ENCODE peak calls at places on chromosomes 7 and 10, in six cellular contexts. Q, E, B, O, M and H are unnamed samples.

GRCh38 chr7:113756250-113756649 is 162.6 kb downstream of the PPP1R3A start:
- DNase-seq in Q (no peak), E (no peak), B (no peak), O (no peak), M (no peak), H (no peak)

GRCh38 chr7:32879460-32879859 is 12.1 kb downstream of the KBTBD2 start:
- DNase-seq in Q (no peak), E (no peak), B (no peak), O (no peak), M (no peak), H (no peak)

GRCh38 chr7:105346593-105347322 is 42.0 kb downstream of the SRPK2 start:
- DNase-seq in Q (no peak), E (no peak), B (no peak), O (no peak), M (peak; percentile 39), H (no peak)

GRCh38 chr7:142612264-142612881 is 136.9 kb upstream of the PRSS1 start:
- DNase-seq in Q (peak; percentile 40), E (peak; percentile 32), B (peak; percentile 32), O (no peak), M (peak; percentile 54), H (no peak)

GRCh38 chr7:75937958-75938786 is 23.2 kb downstream of the POR start:
- DNase-seq in Q (peak; percentile 87), E (peak; percentile 89), B (peak; percentile 85), O (peak; percentile 46), M (no peak), H (peak; percentile 82)

GRCh38 chr10:60237977-60238376 is 151.7 kb downstream of the ANK3 start:
- DNase-seq in Q (peak; percentile 35), E (no peak), B (no peak), O (no peak), M (no peak), H (no peak)

GRCh38 chr7:93923291-93923690 is 1.8 kb downstream of the GNG11 start:
- DNase-seq in Q (no peak), E (no peak), B (no peak), O (no peak), M (no peak), H (no peak)

GRCh38 chr10:59222788-59223187 is 46.3 kb downstream of the PHYHIPL start:
- DNase-seq in Q (no peak), E (no peak), B (no peak), O (no peak), M (no peak), H (no peak)

GRCh38 chr7:70131807-70132565 is 533.7 kb downstream of the AUTS2 start:
- DNase-seq in Q (no peak), E (no peak), B (no peak), O (no peak), M (no peak), H (no peak)

GRCh38 chr10:128943111-128943510 is 523.9 kb upstream of the MGMT start:
- DNase-seq in Q (no peak), E (no peak), B (no peak), O (no peak), M (no peak), H (no peak)

GRCh38 chr7:23334482-23335056 is 35.4 kb downstream of the MALSU1 start:
- DNase-seq in Q (peak; percentile 92), E (peak; percentile 92), B (peak; percentile 93), O (peak; percentile 45), M (no peak), H (peak; percentile 89)

GRCh38 chr7:83271212-83272099 is 108.8 kb upstream of the PCLO start:
- DNase-seq in Q (peak; percentile 34), E (no peak), B (peak; percentile 9), O (no peak), M (no peak), H (no peak)

GRCh38 chr10:31393844-31394243 is 74.8 kb downstream of the ZEB1 start:
- DNase-seq in Q (no peak), E (no peak), B (no peak), O (no peak), M (no peak), H (no peak)

GRCh38 chr10:77504196-77504869 is 133.3 kb downstream of the KCNMA1 start:
- DNase-seq in Q (peak; percentile 41), E (no peak), B (no peak), O (no peak), M (no peak), H (no peak)

GRCh38 chr10:4130685-4131084 is 345.7 kb upstream of the KLF6 start:
- DNase-seq in Q (no peak), E (no peak), B (no peak), O (no peak), M (peak; percentile 56), H (no peak)

GRCh38 chr10:78771215-78771614 is 297.6 kb upstream of the ZMIZ1 start:
- DNase-seq in Q (no peak), E (no peak), B (no peak), O (no peak), M (no peak), H (no peak)

GRCh38 chr10:48549236-48549635 is 55.6 kb downstream of the ARHGAP22 start:
- DNase-seq in Q (no peak), E (no peak), B (no peak), O (no peak), M (no peak), H (no peak)

GRCh38 chr10:78408671-78409472 is 375.2 kb downstream of the RPS24 start:
- DNase-seq in Q (no peak), E (no peak), B (no peak), O (no peak), M (no peak), H (no peak)

GRCh38 chr7:117152213-117153007 is 170.4 kb downstream of the WNT2 start:
- DNase-seq in Q (no peak), E (no peak), B (no peak), O (no peak), M (no peak), H (no peak)

GRCh38 chr10:91054325-91054724 is 133.4 kb upstream of the ANKRD1 start:
- DNase-seq in Q (peak; percentile 39), E (no peak), B (peak; percentile 19), O (no peak), M (no peak), H (no peak)

GRCh38 chr7:111498608-111499007 is 63.7 kb downstream of the IMMP2L start:
- DNase-seq in Q (no peak), E (no peak), B (no peak), O (no peak), M (no peak), H (no peak)

GRCh38 chr10:70494536-70494935 is 16.0 kb downstream of the PALD1 start:
- DNase-seq in Q (no peak), E (no peak), B (no peak), O (no peak), M (peak; percentile 24), H (no peak)

GRCh38 chr7:6271091-6271658 is 1.2 kb downstream of the CYTH3 start:
- DNase-seq in Q (no peak), E (no peak), B (no peak), O (no peak), M (no peak), H (no peak)

GRCh38 chr10:76082956-76083355 is 651.5 kb downstream of the LRMDA start:
- DNase-seq in Q (peak; percentile 79), E (peak; percentile 41), B (no peak), O (no peak), M (no peak), H (no peak)

GRCh38 chr10:97024181-97025073 is 161.3 kb downstream of the SLIT1 start:
- DNase-seq in Q (peak; percentile 89), E (no peak), B (peak; percentile 75), O (no peak), M (no peak), H (peak; percentile 49)

GRCh38 chr7:2523461-2523905 is 3.9 kb downstream of the LFNG start:
- DNase-seq in Q (no peak), E (no peak), B (no peak), O (no peak), M (no peak), H (no peak)

GRCh38 chr7:2521952-2522591 is 2.5 kb downstream of the LFNG start:
- DNase-seq in Q (no peak), E (no peak), B (no peak), O (no peak), M (peak; percentile 83), H (no peak)

GRCh38 chr7:2523941-2524807 is 4.6 kb downstream of the LFNG start:
- DNase-seq in Q (no peak), E (no peak), B (no peak), O (peak; percentile 80), M (no peak), H (no peak)

GRCh38 chr7:2521341-2521745 is 1.8 kb downstream of the LFNG start:
- DNase-seq in Q (no peak), E (no peak), B (no peak), O (no peak), M (no peak), H (no peak)

GRCh38 chr7:2522780-2523433 is 3.3 kb downstream of the LFNG start:
- DNase-seq in Q (peak; percentile 71), E (no peak), B (no peak), O (peak; percentile 87), M (no peak), H (no peak)
- H3K4me3 ChIP-seq in Q (peak overlapping the region; percentile 65), E (peak overlapping the region; percentile 65), B (peak overlapping the region; percentile 71), O (no peak overlapping the region), M (no peak overlapping the region), H (no peak overlapping the region)

GRCh38 chr10:112026438-112026837 is 157.1 kb downstream of the GPAM start:
- DNase-seq in Q (no peak), E (no peak), B (no peak), O (no peak), M (no peak), H (no peak)
- TF ChIP-seq CTCF in Q (no peak), E (no peak), B (no peak), O (peak; percentile 46), M (peak; percentile 13), H (no peak)

GRCh38 chr7:158016171-158017087 is 571.2 kb downstream of the PTPRN2 start:
- DNase-seq in Q (no peak), E (no peak), B (no peak), O (peak; percentile 23), M (no peak), H (no peak)
- H3K4me3 ChIP-seq in Q (no peak overlapping the region), E (no peak overlapping the region), B (no peak overlapping the region), O (no peak overlapping the region), M (no peak overlapping the region), H (no peak overlapping the region)

GRCh38 chr10:61318429-61318828 is 134.8 kb downstream of the TMEM26 start:
- DNase-seq in Q (no peak), E (no peak), B (no peak), O (no peak), M (no peak), H (no peak)
- TF ChIP-seq CTCF in Q (no peak), E (no peak), B (no peak), O (no peak), M (no peak), H (no peak)

DNA sequence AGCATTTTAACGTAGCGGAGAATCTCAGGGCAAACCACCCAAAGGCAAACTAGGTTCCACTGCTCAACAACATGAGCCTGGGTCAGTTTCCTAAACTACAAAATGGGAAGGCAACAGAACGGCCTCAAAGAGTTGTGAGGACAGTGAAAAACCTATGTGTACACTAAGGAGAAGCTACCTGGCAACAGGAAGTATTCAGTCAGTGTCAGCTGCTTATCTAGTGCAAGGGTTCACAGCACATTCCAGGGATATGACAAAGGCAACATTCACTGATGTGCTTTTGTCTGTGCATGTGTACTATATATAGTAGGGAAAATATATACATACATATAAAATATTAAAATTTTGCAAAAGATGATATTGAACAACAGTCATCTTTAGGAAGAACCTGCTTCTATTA is 17.2 kb downstream of the NUDCD3 start:
- DNase-seq in Q (peak; percentile 71), E (no peak), B (no peak), O (peak; percentile 49), M (no peak), H (no peak)
- H3K4me3 ChIP-seq in Q (no peak overlapping the region), E (no peak overlapping the region), B (no peak overlapping the region), O (no peak overlapping the region), M (no peak overlapping the region), H (no peak overlapping the region)